ENCODE peak calls at places on chromosomes 7 and 10, in four cellular contexts. V, P, D and W are unnamed samples.

GRCh38 chr7:98869001-98869373 is 827 bp downstream of the TMEM130 start:
- DNase-seq in V (peak; percentile 46), P (no peak), D (no peak), W (no peak)

GRCh38 chr10:118832242-118832651 is 77.5 kb upstream of the CACUL1 start:
- DNase-seq in V (no peak), P (no peak), D (peak; percentile 19), W (peak; percentile 66)

GRCh38 chr10:79322616-79323566 is 24.4 kb upstream of the PPIF start:
- DNase-seq in V (no peak), P (no peak), D (peak; percentile 81), W (peak; percentile 80)

GRCh38 chr10:113301342-113301984 is 251.4 kb upstream of the HABP2 start:
- DNase-seq in V (no peak), P (no peak), D (no peak), W (no peak)

GRCh38 chr10:71375954-71376353 is 20.8 kb upstream of the CDH23 start:
- DNase-seq in V (no peak), P (no peak), D (no peak), W (no peak)

GRCh38 chr7:48298779-48299178 is 127.5 kb downstream of the ABCA13 start:
- DNase-seq in V (no peak), P (no peak), D (no peak), W (no peak)

GRCh38 chr7:107582906-107583305 is 2.9 kb downstream of the BCAP29 start:
- DNase-seq in V (no peak), P (no peak), D (no peak), W (no peak)

GRCh38 chr7:92461027-92462003 is 14.0 kb downstream of the GATAD1 start:
- DNase-seq in V (no peak), P (peak; percentile 44), D (peak; percentile 18), W (no peak)

GRCh38 chr7:45713669-45714520 is 139.7 kb downstream of the ADCY1 start:
- DNase-seq in V (no peak), P (no peak), D (no peak), W (no peak)

GRCh38 chr7:4681922-4682620 is at the start of gene FOXK1:
- DNase-seq in V (peak; percentile 90), P (peak; percentile 84), D (peak; percentile 54), W (peak; percentile 77)

GRCh38 chr10:101484154-101484748 is 103.8 kb downstream of the POLL start:
- DNase-seq in V (no peak), P (no peak), D (no peak), W (no peak)

GRCh38 chr7:815284-816216 is 16.7 kb upstream of the SUN1 start:
- DNase-seq in V (no peak), P (peak; percentile 36), D (no peak), W (no peak)

GRCh38 chr7:8532116-8532515 is 98.7 kb downstream of the NXPH1 start:
- DNase-seq in V (no peak), P (no peak), D (no peak), W (no peak)

GRCh38 chr7:47045169-47045568 is 536.7 kb downstream of the TNS3 start:
- DNase-seq in V (no peak), P (no peak), D (no peak), W (no peak)

GRCh38 chr10:129048513-129048912 is 418.5 kb upstream of the MGMT start:
- DNase-seq in V (no peak), P (no peak), D (no peak), W (no peak)

GRCh38 chr10:131785121-131785460 is 115.7 kb upstream of the PPP2R2D start:
- DNase-seq in V (no peak), P (no peak), D (no peak), W (no peak)

GRCh38 chr7:45136106-45137060 is 21.2 kb upstream of the RAMP3 start:
- DNase-seq in V (peak; percentile 85), P (peak; percentile 70), D (peak; percentile 63), W (peak; percentile 66)

GRCh38 chr10:91536101-91536500 is 96.8 kb downstream of the PPP1R3C start:
- DNase-seq in V (no peak), P (no peak), D (no peak), W (no peak)